ENCODE peak calls at places on chromosomes 5 and 9, in four cellular contexts. L is HL-60, A is GM12878, Q is K562. P is an unnamed sample.

GRCh38 chr9:32589083-32589713 is 16.2 kb upstream of the NDUFB6 start:
- DNase-seq in A (no peak), L (no peak), Q (no peak), P (no peak)

GRCh38 chr5:161286066-161286655 is 260.4 kb downstream of the GABRB2 start:
- DNase-seq in A (no peak), L (no peak), Q (no peak), P (no peak)

GRCh38 chr5:17796757-17797398 is 162.6 kb downstream of the TAF11L14 start:
- DNase-seq in A (no peak), L (no peak), Q (no peak), P (no peak)

GRCh38 chr9:132003904-132004303 is 75.8 kb downstream of the MED27 start:
- DNase-seq in Q (no peak), L (no peak), A (peak), P (no peak)

GRCh38 chr5:56683281-56683680 is 132.1 kb upstream of the MAP3K1 start:
- DNase-seq in L (no peak), Q (no peak), A (no peak), P (no peak)

GRCh38 chr5:9149988-9150387 is 395.9 kb downstream of the SEMA5A start:
- DNase-seq in A (no peak), Q (no peak), L (no peak), P (no peak)

GRCh38 chr9:27519466-27520465 is 4.3 kb upstream of the IFNK start:
- DNase-seq in L (no peak), A (no peak), Q (no peak), P (no peak)

GRCh38 chr9:91421022-91421765 is 2.4 kb downstream of the NFIL3 start:
- DNase-seq in L (no peak), Q (no peak), A (no peak), P (no peak)

GRCh38 chr9:122396622-122397148 is 25.9 kb downstream of the PTGS1 start:
- DNase-seq in L (no peak), A (no peak), Q (no peak), P (no peak)

GRCh38 chr9:84563691-84564090 is 105.8 kb upstream of the NTRK2 start:
- DNase-seq in A (no peak), L (no peak), Q (no peak), P (no peak)

GRCh38 chr9:112793213-112793810 is 42.8 kb downstream of the SNX30 start:
- DNase-seq in L (peak), A (peak), Q (peak), P (peak)

GRCh38 chr5:135439426-135440205 is 7.5 kb downstream of the DCANP1 start:
- DNase-seq in L (no peak), A (no peak), Q (no peak), P (no peak)

DNA sequence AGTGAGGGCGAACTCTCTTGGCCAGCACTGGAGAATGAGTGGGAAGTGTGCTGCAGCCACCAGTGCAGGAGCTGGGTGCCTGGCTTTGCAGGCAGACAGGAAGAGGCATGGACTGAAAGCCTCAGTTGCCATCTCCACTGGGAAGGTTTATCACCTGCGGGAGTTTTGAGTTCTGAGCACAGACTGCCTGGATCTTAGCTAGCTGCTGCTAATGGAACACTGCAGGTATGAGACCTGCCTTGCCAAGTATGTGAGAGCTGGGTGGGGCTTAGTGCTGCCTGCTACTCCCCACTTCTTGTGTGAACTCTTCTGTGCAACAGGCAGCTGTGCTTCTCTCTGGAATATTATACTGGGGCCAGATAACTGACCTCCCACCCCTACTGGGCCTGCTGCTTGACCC is 424.1 kb downstream of the TLR4 start:
- DNase-seq in A (no peak), Q (no peak), L (no peak), P (no peak)
- TF ChIP-seq SPI1 in A (no peak), Q (no peak), L (no peak), P (no peak)

GRCh38 chr9:117723986-117724654 is 19.9 kb downstream of the TLR4 start:
- DNase-seq in L (peak), A (no peak), Q (no peak), P (no peak)
- TF ChIP-seq POLR2AphosphoS5 in L (no peak), A (no peak), Q (no peak), P (no peak)

GRCh38 chr9:100027543-100027942 is 71.3 kb downstream of the ERP44 start:
- DNase-seq in L (no peak), Q (no peak), A (no peak), P (no peak)
- TF ChIP-seq SPI1 in L (peak), Q (no peak), A (no peak), P (no peak)

GRCh38 chr9:37362430-37362829 is 60.1 kb upstream of the GRHPR start:
- DNase-seq in L (no peak), A (no peak), Q (peak), P (no peak)
- TF ChIP-seq POLR2AphosphoS5 in L (no peak), A (no peak), Q (no peak), P (no peak)

DNA sequence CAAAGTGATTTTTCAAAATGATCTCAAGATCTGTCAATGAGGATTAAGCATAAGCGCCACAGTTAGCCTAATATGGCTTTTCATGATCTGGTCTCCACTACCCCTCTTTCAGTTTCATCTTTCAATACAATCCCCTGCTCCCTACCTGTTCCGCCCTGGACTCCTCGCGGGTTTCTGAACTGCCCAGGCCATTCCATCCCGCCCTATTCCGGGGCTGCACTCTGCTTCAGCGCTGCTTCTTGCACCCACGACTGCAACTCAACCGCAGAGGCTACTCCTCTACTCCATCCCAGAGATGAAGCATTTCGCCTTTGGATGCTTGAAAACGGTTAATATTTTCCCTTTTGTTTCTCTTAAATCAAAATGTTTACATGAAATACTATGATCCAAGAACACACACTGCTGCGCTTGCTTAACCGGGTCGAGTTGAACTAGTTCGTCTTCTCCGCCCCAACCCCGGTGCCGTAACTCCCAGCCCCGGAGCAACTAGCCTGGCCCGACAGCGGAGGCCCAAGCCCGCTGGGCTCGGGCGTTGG is 716 bp upstream of the OTULIN start:
- DNase-seq in A (no peak), Q (no peak), L (no peak), P (no peak)
- TF ChIP-seq SPI1 in A (peak), Q (no peak), L (no peak), P (peak)

GRCh38 chr5:137145726-137146125 is 353.4 kb downstream of the SPOCK1 start:
- DNase-seq in Q (no peak), L (no peak), A (no peak), P (no peak)

GRCh38 chr5:137141779-137142178 is 357.3 kb downstream of the SPOCK1 start:
- DNase-seq in Q (no peak), A (no peak), L (no peak), P (no peak)

GRCh38 chr5:137143244-137143605 is 355.9 kb downstream of the SPOCK1 start:
- DNase-seq in A (no peak), Q (no peak), L (no peak), P (no peak)

GRCh38 chr5:137144656-137145055 is 354.5 kb downstream of the SPOCK1 start:
- DNase-seq in Q (no peak), L (no peak), A (no peak), P (no peak)

GRCh38 chr5:137142371-137143243 is 356.5 kb downstream of the SPOCK1 start:
- DNase-seq in A (peak), L (no peak), Q (no peak), P (no peak)
- TF ChIP-seq POLR2AphosphoS5 in A (no peak), L (no peak), Q (no peak), P (no peak)

GRCh38 chr5:125298258-125298657 is 551.8 kb upstream of the ZNF608 start:
- DNase-seq in Q (no peak), L (no peak), A (no peak), P (no peak)
- TF ChIP-seq SPI1 in Q (no peak), L (no peak), A (no peak), P (no peak)

GRCh38 chr5:176543428-176544182 is 5.5 kb upstream of the CDHR2 start:
- DNase-seq in Q (peak), A (no peak), L (no peak), P (peak)

GRCh38 chr5:176541338-176542134 is 4.3 kb upstream of the RNF44 start:
- DNase-seq in A (no peak), Q (no peak), L (no peak), P (no peak)

GRCh38 chr5:176542596-176543427 is 5.6 kb upstream of the RNF44 start:
- DNase-seq in Q (peak), A (no peak), L (no peak), P (no peak)

GRCh38 chr5:176540956-176541337 is 3.7 kb upstream of the RNF44 start:
- DNase-seq in L (no peak), Q (no peak), A (no peak), P (no peak)

DNA sequence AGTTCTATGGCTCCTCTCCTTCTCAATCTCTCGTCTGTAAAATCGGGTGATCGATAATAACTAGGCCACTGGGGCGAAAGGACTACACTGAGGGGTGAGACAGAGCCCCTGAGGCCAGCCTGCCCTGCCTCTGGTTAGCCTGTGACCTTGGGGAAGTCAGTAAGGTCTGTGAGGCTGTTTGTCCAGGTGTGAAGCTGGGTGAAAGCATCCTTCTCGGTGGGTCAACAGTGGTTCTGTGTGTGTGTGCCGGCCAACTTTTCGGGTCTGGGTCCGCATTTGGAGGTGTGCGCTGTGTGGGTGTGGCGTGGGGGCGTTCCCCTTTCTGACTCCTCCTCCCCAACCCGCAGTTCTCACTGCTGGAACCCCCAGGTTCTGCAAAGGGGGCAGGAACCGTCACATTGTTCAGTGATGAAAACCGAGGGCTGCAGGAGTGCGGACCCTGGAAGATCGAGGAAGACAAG is 5.0 kb upstream of the RNF44 start:
- DNase-seq in L (no peak), A (no peak), Q (peak), P (no peak)
- TF ChIP-seq POLR2AphosphoS5 in L (no peak), A (no peak), Q (peak), P (no peak)

GRCh38 chr5:110161162-110161561 is 471.4 kb downstream of the MAN2A1 start:
- DNase-seq in Q (no peak), A (no peak), L (no peak), P (no peak)

GRCh38 chr5:110169461-110169860 is 479.7 kb downstream of the MAN2A1 start:
- DNase-seq in A (no peak), L (no peak), Q (no peak), P (no peak)

GRCh38 chr5:110167384-110167783 is 477.7 kb downstream of the MAN2A1 start:
- DNase-seq in A (no peak), Q (no peak), L (no peak), P (no peak)

DNA sequence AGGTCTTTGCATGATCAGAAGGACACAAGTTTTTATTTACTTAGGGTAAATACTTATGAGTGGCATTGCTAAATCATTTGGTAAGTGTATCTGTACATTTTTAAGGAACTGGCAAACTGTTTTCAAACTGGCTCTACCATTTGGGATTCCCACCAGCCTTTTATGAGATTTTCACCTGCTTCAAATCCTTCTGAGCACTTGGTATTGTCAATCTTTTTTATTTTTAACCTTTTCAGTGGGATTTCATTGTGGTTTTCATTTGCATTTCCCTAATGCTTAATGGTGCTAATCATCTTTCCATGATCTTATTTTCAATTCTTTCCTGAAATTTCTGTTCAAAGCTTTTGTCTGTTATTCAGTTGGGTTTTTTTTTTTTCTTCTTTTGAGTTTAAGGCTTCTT is 475.6 kb downstream of the MAN2A1 start:
- DNase-seq in Q (no peak), A (no peak), L (no peak), P (no peak)
- TF ChIP-seq SPI1 in Q (no peak), A (no peak), L (no peak), P (no peak)